ENCODE peak calls at places on chromosomes 12 and 14, in five cellular contexts. V, Q, J, S and T are unnamed samples.

GRCh38 chr14:44211718-44212117 is 295.4 kb downstream of the FSCB start:
- DNase-seq in V (no peak), Q (no peak), J (no peak), S (no peak), T (no peak)

GRCh38 chr14:61479746-61480502 is 158.5 kb downstream of the PRKCH start:
- DNase-seq in V (peak; percentile 70), Q (no peak), J (no peak), S (no peak), T (no peak)

GRCh38 chr14:96150214-96150613 is 54.4 kb upstream of the BDKRB2 start:
- DNase-seq in V (no peak), Q (no peak), J (no peak), S (no peak), T (no peak)

GRCh38 chr12:89225401-89225800 is 126.9 kb downstream of the DUSP6 start:
- DNase-seq in V (peak; percentile 57), Q (no peak), J (no peak), S (no peak), T (peak; percentile 40)

GRCh38 chr12:104303538-104304151 is at the start of gene EID3:
- DNase-seq in V (peak; percentile 67), Q (no peak), J (peak; percentile 80), S (peak; percentile 98), T (peak; percentile 91)

GRCh38 chr12:72677187-72677586 is 405.0 kb downstream of the TRHDE start:
- DNase-seq in V (no peak), Q (no peak), J (no peak), S (no peak), T (no peak)

GRCh38 chr14:87148655-87149054 is 844.3 kb downstream of the GALC start:
- DNase-seq in V (no peak), Q (peak; percentile 48), J (no peak), S (no peak), T (no peak)

GRCh38 chr12:57381693-57382220 is 49.1 kb downstream of the R3HDM2 start:
- DNase-seq in V (no peak), Q (no peak), J (no peak), S (no peak), T (no peak)

GRCh38 chr12:49041036-49041880 is 19.3 kb downstream of the KMT2D start:
- DNase-seq in V (no peak), Q (no peak), J (no peak), S (no peak), T (no peak)

GRCh38 chr12:6062427-6063378 is 61.8 kb downstream of the VWF start:
- DNase-seq in V (peak; percentile 58), Q (no peak), J (no peak), S (no peak), T (peak; percentile 78)

GRCh38 chr12:72010365-72010764 is 71.7 kb downstream of the TPH2 start:
- DNase-seq in V (no peak), Q (no peak), J (no peak), S (no peak), T (no peak)

GRCh38 chr12:992647-993046 is 1.6 kb downstream of the ERC1 start:
- DNase-seq in V (peak; percentile 29), Q (no peak), J (no peak), S (no peak), T (no peak)

GRCh38 chr12:22051114-22051698 is 5.2 kb downstream of the CMAS start:
- DNase-seq in V (no peak), Q (no peak), J (no peak), S (no peak), T (no peak)

GRCh38 chr14:68270342-68270741 is 450.8 kb downstream of the RAD51B start:
- DNase-seq in V (no peak), Q (no peak), J (no peak), S (no peak), T (no peak)

GRCh38 chr14:33647385-33647786 is 303.5 kb downstream of the EGLN3 start:
- DNase-seq in V (peak; percentile 98), Q (peak; percentile 96), J (no peak), S (no peak), T (no peak)

GRCh38 chr14:51616256-51616655 is 35.5 kb upstream of the FRMD6 start:
- DNase-seq in V (no peak), Q (no peak), J (no peak), S (no peak), T (no peak)

GRCh38 chr14:64708148-64709004 is 4.2 kb downstream of the PLEKHG3 start:
- DNase-seq in V (no peak), Q (no peak), J (no peak), S (peak; percentile 85), T (peak; percentile 87)

GRCh38 chr14:79417961-79418360 is 793.3 kb downstream of the DIO2 start:
- DNase-seq in V (peak; percentile 7), Q (no peak), J (no peak), S (no peak), T (no peak)

GRCh38 chr12:96408993-96409392 is 8.8 kb upstream of the CDK17 start:
- DNase-seq in V (no peak), Q (no peak), J (no peak), S (no peak), T (no peak)

GRCh38 chr12:109728921-109729836 is 15.6 kb downstream of the FAM222A start:
- DNase-seq in V (no peak), Q (no peak), J (no peak), S (peak; percentile 82), T (no peak)

GRCh38 chr12:110931315-110931728 is 10.9 kb upstream of the MYL2 start:
- DNase-seq in V (no peak), Q (no peak), J (peak; percentile 62), S (peak; percentile 73), T (no peak)

GRCh38 chr12:7441216-7441615 is 2.7 kb downstream of the CD163L1 start:
- DNase-seq in V (no peak), Q (no peak), J (no peak), S (no peak), T (no peak)

GRCh38 chr12:110874781-110875180 is 28.0 kb downstream of the CCDC63 start:
- DNase-seq in V (no peak), Q (no peak), J (no peak), S (no peak), T (no peak)

GRCh38 chr14:61555056-61555838 is 140.1 kb upstream of the HIF1A start:
- DNase-seq in V (peak; percentile 36), Q (no peak), J (peak; percentile 53), S (peak; percentile 39), T (no peak)

GRCh38 chr14:102203382-102203781 is 63.7 kb downstream of the WDR20 start:
- DNase-seq in V (no peak), Q (no peak), J (no peak), S (no peak), T (no peak)

GRCh38 chr14:102206901-102207300 is 67.2 kb downstream of the WDR20 start:
- DNase-seq in V (no peak), Q (no peak), J (no peak), S (peak; percentile 50), T (no peak)

GRCh38 chr14:102202944-102203343 is 63.2 kb downstream of the WDR20 start:
- DNase-seq in V (no peak), Q (no peak), J (no peak), S (no peak), T (no peak)

GRCh38 chr14:102207831-102208365 is 68.2 kb downstream of the WDR20 start:
- DNase-seq in V (no peak), Q (no peak), J (no peak), S (no peak), T (no peak)

GRCh38 chr14:102205560-102205959 is 65.9 kb downstream of the WDR20 start:
- DNase-seq in V (no peak), Q (no peak), J (no peak), S (no peak), T (no peak)
- H3K4me3 ChIP-seq in V (no peak overlapping the region), Q (no peak overlapping the region), J (no peak overlapping the region), S (no peak overlapping the region), T (no peak overlapping the region)

GRCh38 chr14:85531594-85532391 is 1.8 kb downstream of the FLRT2 start:
- DNase-seq in V (peak; percentile 84), Q (no peak), J (peak; percentile 87), S (peak; percentile 94), T (peak; percentile 84)

GRCh38 chr14:85528882-85529585 is 910 bp upstream of the FLRT2 start:
- DNase-seq in V (peak; percentile 84), Q (no peak), J (no peak), S (peak; percentile 86), T (peak; percentile 48)

GRCh38 chr14:85529803-85530574 is at the start of gene FLRT2:
- DNase-seq in V (peak; percentile 81), Q (no peak), J (peak; percentile 79), S (peak; percentile 91), T (peak; percentile 62)

GRCh38 chr14:85531141-85531593 is 1.2 kb downstream of the FLRT2 start:
- DNase-seq in V (peak; percentile 80), Q (no peak), J (peak; percentile 69), S (peak; percentile 90), T (peak; percentile 71)

GRCh38 chr14:85530626-85531025 is 682 bp downstream of the FLRT2 start:
- DNase-seq in V (no peak), Q (no peak), J (no peak), S (no peak), T (no peak)
- H3K4me3 ChIP-seq in V (peak overlapping the region; percentile 92), Q (peak overlapping the region; percentile 73), J (peak overlapping the region; percentile 44), S (peak overlapping the region; percentile 44), T (peak overlapping the region; percentile 71)

GRCh38 chr12:132888852-132889251 is 1.4 kb upstream of the CHFR start:
- DNase-seq in V (no peak), Q (no peak), J (no peak), S (no peak), T (no peak)
- H3K4me3 ChIP-seq in V (no peak overlapping the region), Q (no peak overlapping the region), J (no peak overlapping the region), S (no peak overlapping the region), T (no peak overlapping the region)

DNA sequence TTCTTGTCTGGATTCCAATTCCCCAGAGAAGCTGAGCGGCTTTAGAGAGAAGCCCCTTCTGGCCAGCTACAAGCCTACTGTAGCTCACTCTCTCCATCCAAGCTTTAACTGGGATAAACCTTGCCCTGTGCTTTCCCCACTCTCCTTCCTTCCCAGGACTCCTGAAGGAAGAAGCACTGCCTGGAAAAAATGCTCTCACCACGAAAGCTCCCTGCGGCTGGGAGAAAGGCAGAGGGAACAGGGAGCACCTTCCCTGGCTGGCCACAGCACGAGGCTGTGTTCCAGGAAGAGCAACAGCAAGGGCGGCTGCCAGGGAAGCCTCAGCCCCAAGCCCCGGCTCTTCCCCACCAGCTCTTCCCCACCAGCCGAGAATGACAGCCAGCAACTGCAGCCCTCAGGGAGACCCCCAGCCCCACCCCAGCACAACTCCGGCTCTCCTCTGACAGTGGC is 40.8 kb upstream of the PNMA1 start:
- DNase-seq in V (peak; percentile 69), Q (peak; percentile 72), J (no peak), S (peak; percentile 91), T (peak; percentile 65)
- H3K4me3 ChIP-seq in V (peak overlapping the region; percentile 47), Q (peak overlapping the region; percentile 31), J (no peak overlapping the region), S (no peak overlapping the region), T (no peak overlapping the region)

GRCh38 chr14:30528119-30528518 is 30.8 kb upstream of the G2E3 start:
- DNase-seq in V (no peak), Q (no peak), J (no peak), S (no peak), T (no peak)
- H3K4me3 ChIP-seq in V (no peak overlapping the region), Q (no peak overlapping the region), J (no peak overlapping the region), S (no peak overlapping the region), T (no peak overlapping the region)

GRCh38 chr12:12715128-12715458 is 2.1 kb upstream of the CDKN1B start:
- DNase-seq in V (no peak), Q (no peak), J (no peak), S (no peak), T (no peak)
- H3K4me3 ChIP-seq in V (no peak overlapping the region), Q (no peak overlapping the region), J (no peak overlapping the region), S (no peak overlapping the region), T (no peak overlapping the region)